ENCODE peak calls at places on chromosome 18, in ten cellular contexts. U is GM10248; I is neural progenitor cell; P is adipocyte; B is activated naive CD4-positive, alpha-beta T cell; X is psoas muscle; Q is C1 segment of cervical spinal cord; A is activated T-cell treated with anti-CD3 and anti-CD28 coated beads, Interleukin-2, amount 50 U/mL, for 72 hours; Z is naive B cell; M is stimulated activated CD4-positive, alpha-beta T cell treated with anti-CD3 and anti-CD28 coated beads, Interleukin-15, amount 100 ng/mL, for 1 hour. Y is an unnamed sample.

GRCh38 chr18:902179-902718 is 2.4 kb upstream of the ADCYAP1 start:
- DNase-seq in Z (no peak), A (no peak), X (no peak), Q (no peak), U (no peak), B (no peak), I (peak), M (no peak), P (peak), Y (no peak)

GRCh38 chr18:46466236-46467160 is 190.5 kb downstream of the LOXHD1 start:
- DNase-seq in P (no peak), X (no peak), I (peak), A (no peak), Q (no peak), B (no peak), Z (no peak), U (no peak), M (no peak), Y (no peak)

GRCh38 chr18:45774065-45774521 is 50.1 kb downstream of the SLC14A1 start:
- DNase-seq in B (no peak), Q (no peak), X (no peak), A (no peak), I (no peak), P (no peak), U (no peak), Z (no peak), M (no peak), Y (no peak)

GRCh38 chr18:24413148-24413547 is 13.3 kb upstream of the IMPACT start:
- DNase-seq in I (peak), M (no peak), U (no peak), Z (no peak), B (no peak), X (no peak), Q (no peak), P (peak), A (no peak), Y (no peak)

GRCh38 chr18:48794251-48794970 is 156.4 kb downstream of the SMAD7 start:
- DNase-seq in U (no peak), Q (no peak), Z (no peak), M (no peak), B (no peak), A (no peak), X (peak), P (no peak), I (no peak), Y (no peak)

GRCh38 chr18:77765468-77765867 is 515.8 kb downstream of the GALR1 start:
- DNase-seq in I (peak), P (no peak), X (no peak), U (no peak), B (no peak), A (peak), M (no peak), Q (no peak), Z (no peak), Y (peak)

GRCh38 chr18:76621184-76621583 is 126.1 kb upstream of the ZNF516 start:
- DNase-seq in U (no peak), B (no peak), X (no peak), A (no peak), Q (no peak), M (no peak), Z (no peak), P (no peak), I (peak), Y (no peak)

GRCh38 chr18:49631146-49631866 is 69.4 kb downstream of the LIPG start:
- DNase-seq in A (no peak), X (no peak), P (no peak), M (no peak), B (no peak), U (no peak), I (no peak), Z (no peak), Q (no peak), Y (no peak)

GRCh38 chr18:28834889-28835288 is 658.0 kb upstream of the CDH2 start:
- DNase-seq in P (peak), B (no peak), I (no peak), A (no peak), U (no peak), Q (no peak), M (no peak), Z (no peak), X (no peak), Y (peak)

GRCh38 chr18:79046522-79046921 is 22.7 kb upstream of the ATP9B start:
- DNase-seq in I (no peak), Z (no peak), X (no peak), B (no peak), M (no peak), P (no peak), A (no peak), Q (no peak), U (no peak), Y (no peak)

GRCh38 chr18:43665239-43665788 is 388.0 kb upstream of the SYT4 start:
- DNase-seq in Z (no peak), P (peak), B (no peak), M (no peak), U (no peak), X (no peak), A (no peak), Q (no peak), I (no peak), Y (no peak)

GRCh38 chr18:8889479-8889878 is 184.1 kb downstream of the MTCL1 start:
- DNase-seq in Z (no peak), U (no peak), M (no peak), B (no peak), Q (no peak), A (no peak), X (no peak), I (no peak), P (peak), Y (no peak)

GRCh38 chr18:74219056-74219455 is 70.7 kb downstream of the TIMM21 start:
- DNase-seq in B (no peak), A (no peak), I (no peak), U (no peak), X (no peak), M (no peak), Z (no peak), P (no peak), Q (no peak), Y (no peak)

GRCh38 chr18:46073474-46074331 is 1.6 kb upstream of the PSTPIP2 start:
- DNase-seq in Z (peak), I (peak), P (peak), Q (no peak), U (peak), A (peak), X (no peak), M (no peak), B (no peak), Y (peak)

GRCh38 chr18:36638224-36638623 is 190.6 kb downstream of the TPGS2 start:
- DNase-seq in Z (no peak), I (no peak), Q (no peak), X (no peak), U (peak), B (no peak), M (no peak), A (no peak), P (no peak), Y (no peak)

GRCh38 chr18:68915066-68915465 is 117.2 kb downstream of the CCDC102B start:
- DNase-seq in X (no peak), A (no peak), M (no peak), P (no peak), B (no peak), I (no peak), Z (no peak), U (no peak), Q (no peak), Y (no peak)

GRCh38 chr18:26941608-26942007 is 76.1 kb upstream of the AQP4 start:
- DNase-seq in X (no peak), A (no peak), Z (no peak), P (no peak), B (no peak), U (no peak), M (no peak), Q (no peak), I (no peak), Y (no peak)

GRCh38 chr18:69567813-69568488 is 167.3 kb downstream of the DOK6 start:
- DNase-seq in M (no peak), X (no peak), Z (no peak), Q (no peak), B (no peak), I (peak), U (no peak), P (no peak), A (no peak), Y (peak)

GRCh38 chr18:59300676-59301285 is 17.7 kb downstream of the CPLX4 start:
- DNase-seq in M (no peak), Z (no peak), Q (no peak), I (no peak), B (no peak), P (no peak), X (no peak), A (no peak), U (no peak), Y (peak)

GRCh38 chr18:70044626-70045025 is 97.0 kb upstream of the CD226 start:
- DNase-seq in P (peak), U (no peak), A (peak), B (no peak), I (no peak), Q (no peak), M (no peak), Z (no peak), X (no peak), Y (no peak)

GRCh38 chr18:32349728-32350395 is 120.8 kb downstream of the GAREM1 start:
- DNase-seq in X (no peak), U (no peak), M (no peak), P (peak), B (no peak), Q (peak), I (peak), Z (no peak), A (no peak), Y (peak)

GRCh38 chr18:14942275-14942674 is 194.3 kb downstream of the ANKRD30B start:
- DNase-seq in Z (no peak), Q (no peak), X (no peak), I (no peak), M (no peak), A (no peak), B (no peak), U (no peak), P (no peak), Y (no peak)

GRCh38 chr18:48036641-48037421 is 106.4 kb upstream of the SMAD2 start:
- DNase-seq in X (no peak), B (no peak), Q (no peak), I (no peak), A (no peak), P (peak), U (no peak), M (no peak), Z (no peak), Y (no peak)

GRCh38 chr18:13481820-13482640 is 244.3 kb downstream of the FAM210A start:
- DNase-seq in Q (no peak), M (no peak), I (no peak), Z (peak), X (no peak), A (no peak), B (no peak), U (peak), P (no peak), Y (no peak)

GRCh38 chr18:36411745-36412168 is 114.2 kb downstream of the FHOD3 start:
- DNase-seq in M (no peak), Q (no peak), U (no peak), B (no peak), I (peak), Z (no peak), X (no peak), A (no peak), P (no peak), Y (peak)

GRCh38 chr18:8283901-8284585 is 325.2 kb upstream of the RAB12 start:
- DNase-seq in M (no peak), P (peak), I (no peak), B (no peak), Z (no peak), Q (no peak), A (no peak), X (no peak), U (no peak), Y (no peak)

GRCh38 chr18:25223899-25224607 is 127.9 kb downstream of the ZNF521 start:
- DNase-seq in Z (no peak), U (no peak), B (no peak), X (no peak), A (no peak), P (no peak), I (no peak), M (no peak), Q (no peak), Y (no peak)

GRCh38 chr18:36199691-36200295 is 12.5 kb downstream of the MOCOS start:
- DNase-seq in X (no peak), Z (no peak), P (no peak), A (no peak), U (peak), B (no peak), I (no peak), M (no peak), Q (no peak), Y (no peak)

GRCh38 chr18:24567199-24567598 is 106.8 kb downstream of the HRH4 start:
- DNase-seq in A (no peak), M (no peak), Z (no peak), X (no peak), U (no peak), P (no peak), I (no peak), B (no peak), Q (no peak), Y (no peak)

Y was measured in PC-9.